ENCODE peak calls at places on chromosomes 7 and 10, in nine cellular contexts. One of them, this sample, is unnamed.

GRCh38 chr7:79282051-79282694 is 171.3 kb downstream of the MAGI2 start:
- DNase-seq in naive thymus-derived CD4-positive, alpha-beta T cell: no peak
- DNase-seq in heart right ventricle: peak
- DNase-seq in IMR-90: peak
- DNase-seq in kidney: no peak
- DNase-seq in GM23248: peak
- DNase-seq in Peyer's patch: no peak
- DNase-seq in left ventricle myocardium inferior: no peak
- DNase-seq in cardiac muscle cell: peak
- DNase-seq in this sample: peak

GRCh38 chr10:22322663-22323160 is 1.8 kb downstream of the BMI1 start:
- DNase-seq in kidney: no peak
- DNase-seq in IMR-90: no peak
- DNase-seq in naive thymus-derived CD4-positive, alpha-beta T cell: no peak
- DNase-seq in heart right ventricle: no peak
- DNase-seq in cardiac muscle cell: no peak
- DNase-seq in Peyer's patch: no peak
- DNase-seq in GM23248: no peak
- DNase-seq in left ventricle myocardium inferior: no peak
- DNase-seq in this sample: no peak

GRCh38 chr10:34538291-34538829 is 276.7 kb downstream of the PARD3 start:
- DNase-seq in cardiac muscle cell: peak
- DNase-seq in kidney: no peak
- DNase-seq in GM23248: peak
- DNase-seq in IMR-90: no peak
- DNase-seq in naive thymus-derived CD4-positive, alpha-beta T cell: no peak
- DNase-seq in left ventricle myocardium inferior: no peak
- DNase-seq in Peyer's patch: no peak
- DNase-seq in heart right ventricle: no peak
- DNase-seq in this sample: no peak

GRCh38 chr7:157466473-157467261 is 129.9 kb downstream of the DNAJB6 start:
- DNase-seq in cardiac muscle cell: no peak
- DNase-seq in heart right ventricle: no peak
- DNase-seq in naive thymus-derived CD4-positive, alpha-beta T cell: no peak
- DNase-seq in Peyer's patch: peak
- DNase-seq in IMR-90: no peak
- DNase-seq in kidney: no peak
- DNase-seq in left ventricle myocardium inferior: no peak
- DNase-seq in GM23248: no peak
- DNase-seq in this sample: no peak

GRCh38 chr10:77531441-77532001 is 106.1 kb downstream of the KCNMA1 start:
- DNase-seq in heart right ventricle: peak
- DNase-seq in IMR-90: peak
- DNase-seq in GM23248: peak
- DNase-seq in left ventricle myocardium inferior: no peak
- DNase-seq in naive thymus-derived CD4-positive, alpha-beta T cell: no peak
- DNase-seq in cardiac muscle cell: no peak
- DNase-seq in kidney: peak
- DNase-seq in Peyer's patch: peak
- DNase-seq in this sample: peak

GRCh38 chr10:60290558-60290957 is 99.1 kb downstream of the ANK3 start:
- DNase-seq in heart right ventricle: no peak
- DNase-seq in left ventricle myocardium inferior: no peak
- DNase-seq in GM23248: no peak
- DNase-seq in IMR-90: no peak
- DNase-seq in cardiac muscle cell: peak
- DNase-seq in Peyer's patch: no peak
- DNase-seq in naive thymus-derived CD4-positive, alpha-beta T cell: no peak
- DNase-seq in kidney: no peak
- DNase-seq in this sample: no peak

GRCh38 chr7:47336178-47337020 is 245.5 kb downstream of the TNS3 start:
- DNase-seq in kidney: no peak
- DNase-seq in GM23248: peak
- DNase-seq in Peyer's patch: no peak
- DNase-seq in cardiac muscle cell: no peak
- DNase-seq in left ventricle myocardium inferior: peak
- DNase-seq in heart right ventricle: peak
- DNase-seq in naive thymus-derived CD4-positive, alpha-beta T cell: no peak
- DNase-seq in IMR-90: peak
- DNase-seq in this sample: no peak

GRCh38 chr10:127275793-127276415 is 79.5 kb upstream of the INSYN2A start:
- DNase-seq in left ventricle myocardium inferior: no peak
- DNase-seq in Peyer's patch: no peak
- DNase-seq in IMR-90: no peak
- DNase-seq in cardiac muscle cell: no peak
- DNase-seq in kidney: no peak
- DNase-seq in naive thymus-derived CD4-positive, alpha-beta T cell: no peak
- DNase-seq in heart right ventricle: no peak
- DNase-seq in GM23248: no peak
- DNase-seq in this sample: no peak

GRCh38 chr10:81532403-81532802 is 342.6 kb upstream of the NRG3 start:
- DNase-seq in left ventricle myocardium inferior: no peak
- DNase-seq in GM23248: no peak
- DNase-seq in heart right ventricle: no peak
- DNase-seq in naive thymus-derived CD4-positive, alpha-beta T cell: no peak
- DNase-seq in kidney: no peak
- DNase-seq in cardiac muscle cell: no peak
- DNase-seq in Peyer's patch: no peak
- DNase-seq in IMR-90: no peak
- DNase-seq in this sample: no peak

GRCh38 chr7:106618480-106618879 is 42.5 kb downstream of the CCDC71L start:
- DNase-seq in kidney: no peak
- DNase-seq in GM23248: peak
- DNase-seq in heart right ventricle: no peak
- DNase-seq in IMR-90: peak
- DNase-seq in cardiac muscle cell: peak
- DNase-seq in naive thymus-derived CD4-positive, alpha-beta T cell: no peak
- DNase-seq in left ventricle myocardium inferior: no peak
- DNase-seq in Peyer's patch: no peak
- DNase-seq in this sample: no peak

GRCh38 chr7:131538071-131538790 is 18.2 kb downstream of the PODXL start:
- DNase-seq in kidney: peak
- DNase-seq in heart right ventricle: no peak
- DNase-seq in left ventricle myocardium inferior: no peak
- DNase-seq in cardiac muscle cell: no peak
- DNase-seq in GM23248: peak
- DNase-seq in naive thymus-derived CD4-positive, alpha-beta T cell: no peak
- DNase-seq in Peyer's patch: no peak
- DNase-seq in IMR-90: peak
- DNase-seq in this sample: no peak
- H3K27ac ChIP-seq in kidney: peak
- H3K27ac ChIP-seq in heart right ventricle: peak
- H3K27ac ChIP-seq in left ventricle myocardium inferior: peak
- H3K27ac ChIP-seq in cardiac muscle cell: no peak
- H3K27ac ChIP-seq in GM23248: peak
- H3K27ac ChIP-seq in naive thymus-derived CD4-positive, alpha-beta T cell: no peak
- H3K27ac ChIP-seq in Peyer's patch: peak
- H3K27ac ChIP-seq in IMR-90: no peak
- H3K27ac ChIP-seq in this sample: peak

GRCh38 chr7:73452999-73453635 is 19.5 kb downstream of the FZD9 start:
- DNase-seq in heart right ventricle: no peak
- DNase-seq in kidney: no peak
- DNase-seq in left ventricle myocardium inferior: no peak
- DNase-seq in IMR-90: no peak
- DNase-seq in cardiac muscle cell: no peak
- DNase-seq in GM23248: no peak
- DNase-seq in Peyer's patch: no peak
- DNase-seq in naive thymus-derived CD4-positive, alpha-beta T cell: no peak
- DNase-seq in this sample: no peak
- H3K27ac ChIP-seq in heart right ventricle: no peak
- H3K27ac ChIP-seq in kidney: no peak
- H3K27ac ChIP-seq in left ventricle myocardium inferior: no peak
- H3K27ac ChIP-seq in IMR-90: peak
- H3K27ac ChIP-seq in cardiac muscle cell: peak
- H3K27ac ChIP-seq in GM23248: no peak
- H3K27ac ChIP-seq in Peyer's patch: no peak
- H3K27ac ChIP-seq in naive thymus-derived CD4-positive, alpha-beta T cell: no peak
- H3K27ac ChIP-seq in this sample: no peak

GRCh38 chr7:96667026-96667425 is 42.6 kb downstream of the SEM1 start:
- DNase-seq in kidney: no peak
- DNase-seq in GM23248: no peak
- DNase-seq in IMR-90: no peak
- DNase-seq in heart right ventricle: no peak
- DNase-seq in left ventricle myocardium inferior: no peak
- DNase-seq in naive thymus-derived CD4-positive, alpha-beta T cell: no peak
- DNase-seq in Peyer's patch: no peak
- DNase-seq in cardiac muscle cell: no peak
- DNase-seq in this sample: no peak

GRCh38 chr7:96674565-96674964 is 35.1 kb downstream of the SEM1 start:
- DNase-seq in GM23248: no peak
- DNase-seq in heart right ventricle: no peak
- DNase-seq in naive thymus-derived CD4-positive, alpha-beta T cell: no peak
- DNase-seq in Peyer's patch: no peak
- DNase-seq in IMR-90: no peak
- DNase-seq in cardiac muscle cell: no peak
- DNase-seq in kidney: no peak
- DNase-seq in left ventricle myocardium inferior: no peak
- DNase-seq in this sample: no peak

GRCh38 chr7:96669812-96670211 is 39.8 kb downstream of the SEM1 start:
- DNase-seq in left ventricle myocardium inferior: no peak
- DNase-seq in heart right ventricle: no peak
- DNase-seq in GM23248: no peak
- DNase-seq in naive thymus-derived CD4-positive, alpha-beta T cell: no peak
- DNase-seq in Peyer's patch: no peak
- DNase-seq in IMR-90: no peak
- DNase-seq in cardiac muscle cell: no peak
- DNase-seq in kidney: no peak
- DNase-seq in this sample: no peak

GRCh38 chr7:96671854-96672253 is 37.8 kb downstream of the SEM1 start:
- DNase-seq in left ventricle myocardium inferior: no peak
- DNase-seq in cardiac muscle cell: no peak
- DNase-seq in kidney: no peak
- DNase-seq in heart right ventricle: no peak
- DNase-seq in Peyer's patch: no peak
- DNase-seq in naive thymus-derived CD4-positive, alpha-beta T cell: no peak
- DNase-seq in IMR-90: no peak
- DNase-seq in GM23248: no peak
- DNase-seq in this sample: no peak

DNA sequence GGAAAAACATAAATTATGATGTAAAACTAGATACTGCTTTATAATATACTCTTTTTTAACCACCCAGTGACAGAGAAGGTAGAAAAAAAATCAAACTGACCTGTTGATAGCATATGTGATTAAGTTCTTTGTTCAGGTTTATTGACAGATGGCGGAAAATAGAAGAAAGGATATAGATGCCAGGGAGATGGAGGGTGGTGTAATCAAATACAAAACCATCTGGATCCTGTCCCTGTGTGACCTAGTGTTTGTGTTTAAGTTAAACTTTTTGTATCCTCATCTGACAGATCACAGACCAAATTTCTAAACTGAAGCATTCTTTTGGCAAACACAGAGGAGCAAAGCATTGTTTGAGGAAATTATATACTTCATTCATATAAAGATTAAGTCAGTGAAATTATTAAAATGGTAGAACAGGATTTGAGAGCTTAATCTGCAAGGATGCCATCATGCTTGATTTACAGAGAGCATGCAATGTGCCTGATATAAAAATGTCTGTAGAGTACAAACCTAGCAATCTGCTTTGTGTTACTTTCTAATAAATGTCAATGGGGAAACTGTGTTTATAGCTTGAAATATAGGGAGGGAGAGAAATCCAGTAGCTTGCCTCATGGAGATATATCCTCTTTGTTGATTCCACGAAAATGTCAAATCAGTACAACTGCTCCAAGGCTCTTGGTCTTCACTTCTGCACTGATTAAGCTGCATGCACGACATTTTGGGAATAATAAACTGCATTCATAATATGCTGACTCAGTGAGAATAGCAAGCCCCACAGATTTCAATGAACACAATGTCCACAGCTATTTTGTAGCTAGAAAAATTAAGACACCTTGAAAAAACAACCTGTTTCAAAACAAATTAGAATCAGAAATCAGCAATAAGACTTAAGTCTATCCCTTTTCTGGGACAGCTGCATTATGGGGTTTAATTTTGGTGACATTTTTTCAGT is 39.0 kb downstream of the SEM1 start:
- DNase-seq in naive thymus-derived CD4-positive, alpha-beta T cell: no peak
- DNase-seq in IMR-90: no peak
- DNase-seq in kidney: no peak
- DNase-seq in cardiac muscle cell: no peak
- DNase-seq in Peyer's patch: no peak
- DNase-seq in GM23248: no peak
- DNase-seq in heart right ventricle: no peak
- DNase-seq in left ventricle myocardium inferior: no peak
- DNase-seq in this sample: no peak
- H3K27ac ChIP-seq in naive thymus-derived CD4-positive, alpha-beta T cell: no peak
- H3K27ac ChIP-seq in IMR-90: no peak
- H3K27ac ChIP-seq in kidney: no peak
- H3K27ac ChIP-seq in cardiac muscle cell: no peak
- H3K27ac ChIP-seq in Peyer's patch: no peak
- H3K27ac ChIP-seq in GM23248: no peak
- H3K27ac ChIP-seq in heart right ventricle: no peak
- H3K27ac ChIP-seq in left ventricle myocardium inferior: no peak
- H3K27ac ChIP-seq in this sample: no peak

GRCh38 chr7:27680610-27681009 is 17.9 kb upstream of the HIBADH start:
- DNase-seq in naive thymus-derived CD4-positive, alpha-beta T cell: no peak
- DNase-seq in left ventricle myocardium inferior: no peak
- DNase-seq in IMR-90: no peak
- DNase-seq in Peyer's patch: no peak
- DNase-seq in heart right ventricle: no peak
- DNase-seq in GM23248: no peak
- DNase-seq in kidney: no peak
- DNase-seq in cardiac muscle cell: no peak
- DNase-seq in this sample: no peak

GRCh38 chr7:27678617-27679260 is 16.1 kb upstream of the HIBADH start:
- DNase-seq in Peyer's patch: no peak
- DNase-seq in IMR-90: peak
- DNase-seq in cardiac muscle cell: no peak
- DNase-seq in left ventricle myocardium inferior: no peak
- DNase-seq in kidney: no peak
- DNase-seq in heart right ventricle: no peak
- DNase-seq in naive thymus-derived CD4-positive, alpha-beta T cell: no peak
- DNase-seq in GM23248: peak
- DNase-seq in this sample: no peak

DNA sequence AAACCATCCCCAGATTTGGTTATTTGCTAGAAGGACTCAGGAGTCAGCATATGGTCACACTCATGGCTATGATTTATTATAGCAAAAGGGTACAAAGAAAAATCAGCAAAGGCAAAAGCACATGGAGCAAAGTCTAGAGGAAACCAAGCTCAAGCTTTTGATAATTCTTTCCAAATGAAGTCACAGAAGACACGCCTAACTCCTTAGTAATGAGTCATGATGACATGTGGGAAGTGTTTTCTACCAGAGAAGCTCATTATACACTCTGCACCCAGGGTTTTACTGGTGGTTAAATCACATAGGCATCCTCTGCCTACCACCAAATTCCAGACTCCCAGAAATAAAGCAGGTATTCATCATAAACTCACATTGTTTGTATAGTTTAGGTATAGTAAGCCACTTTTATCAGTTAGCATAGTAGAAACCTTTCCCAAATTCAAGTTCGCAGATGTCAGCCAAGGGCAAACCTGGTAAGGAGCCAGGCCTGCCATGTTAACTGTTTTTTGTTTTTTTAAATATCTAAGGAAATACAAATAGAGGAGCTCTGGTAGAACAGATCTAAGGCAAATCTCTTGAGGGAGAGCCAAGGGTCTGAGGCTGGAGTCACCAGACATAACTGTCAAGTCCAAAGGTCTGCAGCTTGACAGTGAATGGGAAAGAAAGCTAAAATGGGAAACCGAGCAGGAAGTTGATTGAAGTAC is 15.4 kb upstream of the HIBADH start:
- DNase-seq in kidney: no peak
- DNase-seq in naive thymus-derived CD4-positive, alpha-beta T cell: no peak
- DNase-seq in cardiac muscle cell: no peak
- DNase-seq in IMR-90: peak
- DNase-seq in Peyer's patch: no peak
- DNase-seq in left ventricle myocardium inferior: no peak
- DNase-seq in heart right ventricle: no peak
- DNase-seq in GM23248: peak
- DNase-seq in this sample: no peak
- H3K27ac ChIP-seq in kidney: peak
- H3K27ac ChIP-seq in naive thymus-derived CD4-positive, alpha-beta T cell: no peak
- H3K27ac ChIP-seq in cardiac muscle cell: no peak
- H3K27ac ChIP-seq in IMR-90: peak
- H3K27ac ChIP-seq in Peyer's patch: peak
- H3K27ac ChIP-seq in left ventricle myocardium inferior: peak
- H3K27ac ChIP-seq in heart right ventricle: no peak
- H3K27ac ChIP-seq in GM23248: peak
- H3K27ac ChIP-seq in this sample: peak